ENCODE peak calls at places on chromosomes 7 and 10, in five cellular contexts. One of them, this sample, is unnamed.
A peak's percentile ranks its signal among the peaks of the same experiment; 100 is the strongest.

GRCh38 chr10:127577376-127577775 is 28.3 kb downstream of the NPS start:
- DNase-seq in right lobe of liver: no peak
- DNase-seq in transverse colon: no peak
- DNase-seq in sigmoid colon: no peak
- DNase-seq in heart left ventricle: no peak
- DNase-seq in this sample: no peak

GRCh38 chr10:133010095-133010837 is 67.9 kb upstream of the CFAP46 start:
- DNase-seq in transverse colon: no peak
- DNase-seq in heart left ventricle: no peak
- DNase-seq in sigmoid colon: no peak
- DNase-seq in right lobe of liver: no peak
- DNase-seq in this sample: no peak

GRCh38 chr7:24821045-24821853 is 64.0 kb upstream of the GSDME start:
- DNase-seq in right lobe of liver: no peak
- DNase-seq in sigmoid colon: peak; percentile 77
- DNase-seq in heart left ventricle: peak; percentile 58
- DNase-seq in transverse colon: peak; percentile 84
- DNase-seq in this sample: peak; percentile 30

GRCh38 chr7:24356758-24357386 is 72.9 kb downstream of the NPY start:
- DNase-seq in right lobe of liver: no peak
- DNase-seq in transverse colon: no peak
- DNase-seq in sigmoid colon: no peak
- DNase-seq in heart left ventricle: no peak
- DNase-seq in this sample: no peak

GRCh38 chr10:69870591-69870990 is 68.9 kb downstream of the COL13A1 start:
- DNase-seq in transverse colon: no peak
- DNase-seq in sigmoid colon: no peak
- DNase-seq in right lobe of liver: no peak
- DNase-seq in heart left ventricle: no peak
- DNase-seq in this sample: no peak

GRCh38 chr7:128259131-128260056 is 18.3 kb downstream of the LEP start:
- DNase-seq in sigmoid colon: no peak
- DNase-seq in transverse colon: peak; percentile 78
- DNase-seq in heart left ventricle: no peak
- DNase-seq in right lobe of liver: no peak
- DNase-seq in this sample: no peak

GRCh38 chr10:105656880-105657279 is 1015.8 kb downstream of the SORCS3 start:
- DNase-seq in heart left ventricle: no peak
- DNase-seq in transverse colon: no peak
- DNase-seq in right lobe of liver: no peak
- DNase-seq in sigmoid colon: no peak
- DNase-seq in this sample: no peak

GRCh38 chr7:134632937-134633540 is 13.6 kb upstream of the BPGM start:
- DNase-seq in sigmoid colon: no peak
- DNase-seq in heart left ventricle: no peak
- DNase-seq in right lobe of liver: no peak
- DNase-seq in transverse colon: no peak
- DNase-seq in this sample: peak; percentile 30

GRCh38 chr10:88245974-88246511 is 337.1 kb downstream of the RNLS start:
- DNase-seq in heart left ventricle: peak; percentile 35
- DNase-seq in right lobe of liver: no peak
- DNase-seq in sigmoid colon: peak; percentile 71
- DNase-seq in transverse colon: no peak
- DNase-seq in this sample: peak; percentile 32

GRCh38 chr10:123635745-123636144 is 30.4 kb upstream of the GPR26 start:
- DNase-seq in right lobe of liver: no peak
- DNase-seq in sigmoid colon: no peak
- DNase-seq in transverse colon: no peak
- DNase-seq in heart left ventricle: no peak
- DNase-seq in this sample: no peak

GRCh38 chr10:17177014-17177413 is 24.5 kb downstream of the TRDMT1 start:
- DNase-seq in right lobe of liver: no peak
- DNase-seq in transverse colon: no peak
- DNase-seq in sigmoid colon: no peak
- DNase-seq in heart left ventricle: no peak
- DNase-seq in this sample: no peak

GRCh38 chr10:75071756-75072155 is 39.7 kb upstream of the SAMD8 start:
- DNase-seq in transverse colon: no peak
- DNase-seq in heart left ventricle: no peak
- DNase-seq in sigmoid colon: no peak
- DNase-seq in right lobe of liver: no peak
- DNase-seq in this sample: peak; percentile 37

GRCh38 chr10:110175406-110175805 is 32.0 kb upstream of the MXI1 start:
- DNase-seq in right lobe of liver: no peak
- DNase-seq in sigmoid colon: no peak
- DNase-seq in transverse colon: no peak
- DNase-seq in heart left ventricle: peak; percentile 55
- DNase-seq in this sample: peak; percentile 54

GRCh38 chr10:110151467-110151866 is 55.9 kb upstream of the MXI1 start:
- DNase-seq in heart left ventricle: no peak
- DNase-seq in sigmoid colon: no peak
- DNase-seq in right lobe of liver: no peak
- DNase-seq in transverse colon: peak; percentile 91
- DNase-seq in this sample: no peak

GRCh38 chr10:28300027-28300426 is 2.8 kb downstream of the MPP7 start:
- DNase-seq in transverse colon: no peak
- DNase-seq in heart left ventricle: no peak
- DNase-seq in right lobe of liver: no peak
- DNase-seq in sigmoid colon: no peak
- DNase-seq in this sample: no peak

GRCh38 chr7:13327669-13328068 is 640.2 kb downstream of the ARL4A start:
- DNase-seq in right lobe of liver: no peak
- DNase-seq in heart left ventricle: no peak
- DNase-seq in sigmoid colon: no peak
- DNase-seq in transverse colon: no peak
- DNase-seq in this sample: no peak

GRCh38 chr10:47225928-47226645 is 73.9 kb upstream of the GDF10 start:
- DNase-seq in transverse colon: no peak
- DNase-seq in heart left ventricle: no peak
- DNase-seq in right lobe of liver: no peak
- DNase-seq in sigmoid colon: no peak
- DNase-seq in this sample: no peak

GRCh38 chr7:87058739-87059524 is 522 bp downstream of the ELAPOR2 start:
- DNase-seq in sigmoid colon: peak; percentile 66
- DNase-seq in heart left ventricle: no peak
- DNase-seq in transverse colon: peak; percentile 36
- DNase-seq in right lobe of liver: no peak
- DNase-seq in this sample: peak; percentile 15

GRCh38 chr7:10798044-10798443 is 175.6 kb upstream of the PHF14 start:
- DNase-seq in right lobe of liver: no peak
- DNase-seq in transverse colon: no peak
- DNase-seq in sigmoid colon: no peak
- DNase-seq in heart left ventricle: no peak
- DNase-seq in this sample: no peak

GRCh38 chr7:148883233-148884048 is 650 bp downstream of the EZH2 start:
- DNase-seq in heart left ventricle: peak; percentile 45
- DNase-seq in sigmoid colon: peak; percentile 75
- DNase-seq in transverse colon: peak; percentile 41
- DNase-seq in right lobe of liver: peak; percentile 56
- DNase-seq in this sample: peak; percentile 51

GRCh38 chr10:102505462-102506115 is 1.8 kb downstream of the SUFU start:
- DNase-seq in heart left ventricle: no peak
- DNase-seq in right lobe of liver: no peak
- DNase-seq in sigmoid colon: peak; percentile 55
- DNase-seq in transverse colon: no peak
- DNase-seq in this sample: no peak

GRCh38 chr10:103470755-103471653 is 8.0 kb downstream of the CALHM3 start:
- DNase-seq in sigmoid colon: no peak
- DNase-seq in right lobe of liver: no peak
- DNase-seq in heart left ventricle: peak; percentile 53
- DNase-seq in transverse colon: peak; percentile 71
- DNase-seq in this sample: peak; percentile 45

GRCh38 chr7:123916240-123916724 is 8.8 kb upstream of the SPAM1 start:
- DNase-seq in sigmoid colon: no peak
- DNase-seq in transverse colon: peak; percentile 33
- DNase-seq in heart left ventricle: no peak
- DNase-seq in right lobe of liver: no peak
- DNase-seq in this sample: no peak

GRCh38 chr7:119643558-119643957 is 629.4 kb upstream of the KCND2 start:
- DNase-seq in heart left ventricle: no peak
- DNase-seq in sigmoid colon: no peak
- DNase-seq in transverse colon: no peak
- DNase-seq in right lobe of liver: no peak
- DNase-seq in this sample: no peak

GRCh38 chr7:149722356-149722957 is 50.9 kb downstream of the ZNF467 start:
- DNase-seq in sigmoid colon: peak; percentile 61
- DNase-seq in transverse colon: no peak
- DNase-seq in heart left ventricle: no peak
- DNase-seq in right lobe of liver: no peak
- DNase-seq in this sample: no peak

GRCh38 chr10:124629410-124629809 is 114.8 kb downstream of the FAM53B start:
- DNase-seq in transverse colon: no peak
- DNase-seq in heart left ventricle: no peak
- DNase-seq in sigmoid colon: no peak
- DNase-seq in right lobe of liver: no peak
- DNase-seq in this sample: peak; percentile 50

GRCh38 chr10:73253226-73253557 is 748 bp upstream of the MRPS16 start:
- DNase-seq in heart left ventricle: no peak
- DNase-seq in transverse colon: no peak
- DNase-seq in right lobe of liver: no peak
- DNase-seq in sigmoid colon: no peak
- DNase-seq in this sample: no peak

GRCh38 chr10:29795856-29796255 is 161.1 kb upstream of the SVIL start:
- DNase-seq in right lobe of liver: no peak
- DNase-seq in sigmoid colon: no peak
- DNase-seq in heart left ventricle: no peak
- DNase-seq in transverse colon: no peak
- DNase-seq in this sample: no peak
- H3K27ac ChIP-seq in right lobe of liver: no peak overlapping the region
- H3K27ac ChIP-seq in sigmoid colon: peak overlapping the region; percentile 88
- H3K27ac ChIP-seq in heart left ventricle: no peak overlapping the region
- H3K27ac ChIP-seq in transverse colon: peak overlapping the region; percentile 79
- H3K27ac ChIP-seq in this sample: peak overlapping the region; percentile 19

GRCh38 chr7:159032310-159032709 is 112.4 kb downstream of the VIPR2 start:
- DNase-seq in right lobe of liver: peak; percentile 44
- DNase-seq in sigmoid colon: peak; percentile 77
- DNase-seq in heart left ventricle: no peak
- DNase-seq in transverse colon: peak; percentile 10
- DNase-seq in this sample: peak; percentile 32

GRCh38 chr7:159031750-159032149 is 112.9 kb downstream of the VIPR2 start:
- DNase-seq in transverse colon: peak; percentile 6
- DNase-seq in right lobe of liver: no peak
- DNase-seq in sigmoid colon: no peak
- DNase-seq in heart left ventricle: no peak
- DNase-seq in this sample: peak; percentile 17

GRCh38 chr7:159031135-159031701 is 113.4 kb downstream of the VIPR2 start:
- DNase-seq in heart left ventricle: peak; percentile 75
- DNase-seq in right lobe of liver: peak; percentile 55
- DNase-seq in sigmoid colon: peak; percentile 77
- DNase-seq in transverse colon: peak; percentile 11
- DNase-seq in this sample: peak; percentile 51

GRCh38 chr7:159028456-159029401 is 115.9 kb downstream of the VIPR2 start:
- DNase-seq in right lobe of liver: peak; percentile 40
- DNase-seq in heart left ventricle: no peak
- DNase-seq in transverse colon: peak; percentile 7
- DNase-seq in sigmoid colon: peak; percentile 64
- DNase-seq in this sample: peak; percentile 10

DNA sequence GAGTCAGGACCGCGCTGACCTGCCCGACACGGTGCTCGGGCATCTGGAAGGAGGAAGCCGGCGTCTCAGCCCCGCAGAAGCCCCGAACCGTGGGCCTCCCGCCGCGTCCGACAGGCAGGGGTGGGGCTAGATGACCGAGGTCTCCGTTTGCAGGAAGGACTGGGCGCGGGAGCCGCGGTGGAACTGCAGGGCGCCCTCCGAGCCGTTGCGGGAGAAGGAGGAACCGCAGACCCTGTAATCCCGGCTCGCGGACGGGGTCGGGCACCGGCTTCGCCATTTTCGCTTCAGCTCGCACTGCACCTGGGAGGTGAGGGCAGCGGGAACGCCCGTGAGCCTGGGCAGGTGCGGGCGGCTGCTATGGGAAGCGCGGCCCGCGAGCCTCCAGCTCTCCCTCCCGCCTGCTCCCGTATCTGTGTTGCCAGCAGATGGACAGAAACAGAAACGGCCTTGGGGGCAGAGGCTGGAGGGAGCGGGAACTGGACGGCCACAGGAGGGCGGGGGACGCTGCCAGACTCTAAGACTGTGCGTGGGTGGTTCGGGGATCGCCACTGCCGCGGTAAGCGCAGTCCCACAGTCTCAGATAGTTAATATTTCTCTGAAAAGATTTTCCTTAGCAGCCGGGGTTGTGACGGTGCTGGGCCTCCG is 114.1 kb downstream of the VIPR2 start:
- DNase-seq in transverse colon: peak; percentile 56
- DNase-seq in right lobe of liver: peak; percentile 48
- DNase-seq in heart left ventricle: peak; percentile 65
- DNase-seq in sigmoid colon: peak; percentile 83
- DNase-seq in this sample: peak; percentile 79
- TF ChIP-seq POLR2A in transverse colon: no peak
- TF ChIP-seq POLR2A in right lobe of liver: no peak
- TF ChIP-seq POLR2A in heart left ventricle: no peak
- TF ChIP-seq POLR2A in sigmoid colon: no peak
- TF ChIP-seq POLR2A in this sample: no peak

DNA sequence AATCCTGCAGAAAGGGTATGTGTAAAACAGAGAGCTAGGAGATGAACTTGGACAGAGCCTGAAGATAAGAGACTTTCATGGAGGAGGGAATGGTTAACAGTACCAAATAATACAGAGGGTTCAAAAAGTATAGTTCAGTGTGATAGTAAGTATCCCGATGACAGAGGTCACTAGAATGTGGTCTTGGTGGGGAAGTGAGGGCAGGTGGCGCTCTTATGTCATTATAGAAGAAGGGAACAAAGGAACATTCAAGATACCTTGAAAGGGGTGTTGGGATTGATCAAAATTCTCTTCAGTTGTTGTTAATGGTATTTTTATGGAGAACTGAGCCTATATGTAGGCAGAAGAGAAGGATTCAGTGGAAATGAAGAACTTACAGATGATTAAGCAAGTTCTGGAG is 312.5 kb downstream of the SUGCT start:
- DNase-seq in heart left ventricle: no peak
- DNase-seq in sigmoid colon: no peak
- DNase-seq in transverse colon: no peak
- DNase-seq in right lobe of liver: no peak
- DNase-seq in this sample: no peak
- TF ChIP-seq CTCF in heart left ventricle: no peak
- TF ChIP-seq CTCF in sigmoid colon: no peak
- TF ChIP-seq CTCF in transverse colon: no peak
- TF ChIP-seq CTCF in right lobe of liver: no peak
- TF ChIP-seq CTCF in this sample: no peak

GRCh38 chr7:5665106-5666025 is 116.1 kb downstream of the RNF216 start:
- DNase-seq in right lobe of liver: peak; percentile 71
- DNase-seq in transverse colon: peak; percentile 77
- DNase-seq in heart left ventricle: peak; percentile 55
- DNase-seq in sigmoid colon: peak; percentile 87
- DNase-seq in this sample: peak; percentile 85

GRCh38 chr7:5659584-5659983 is 121.9 kb downstream of the RNF216 start:
- DNase-seq in sigmoid colon: no peak
- DNase-seq in transverse colon: peak; percentile 35
- DNase-seq in right lobe of liver: no peak
- DNase-seq in heart left ventricle: no peak
- DNase-seq in this sample: no peak

GRCh38 chr7:5657901-5658300 is 123.6 kb downstream of the RNF216 start:
- DNase-seq in sigmoid colon: no peak
- DNase-seq in heart left ventricle: no peak
- DNase-seq in transverse colon: no peak
- DNase-seq in right lobe of liver: no peak
- DNase-seq in this sample: no peak

GRCh38 chr7:5662776-5663175 is 118.7 kb downstream of the RNF216 start:
- DNase-seq in heart left ventricle: no peak
- DNase-seq in right lobe of liver: no peak
- DNase-seq in transverse colon: no peak
- DNase-seq in sigmoid colon: no peak
- DNase-seq in this sample: no peak

GRCh38 chr7:5661941-5662340 is 119.5 kb downstream of the RNF216 start:
- DNase-seq in sigmoid colon: no peak
- DNase-seq in right lobe of liver: no peak
- DNase-seq in heart left ventricle: no peak
- DNase-seq in transverse colon: no peak
- DNase-seq in this sample: no peak
- H3K27ac ChIP-seq in sigmoid colon: no peak overlapping the region
- H3K27ac ChIP-seq in right lobe of liver: no peak overlapping the region
- H3K27ac ChIP-seq in heart left ventricle: no peak overlapping the region
- H3K27ac ChIP-seq in transverse colon: no peak overlapping the region
- H3K27ac ChIP-seq in this sample: no peak overlapping the region

This sample was measured in testis.